ENCODE peak calls at places on chromosomes 12 and 14, in nine cellular contexts. One of them, this sample, is unnamed.
A peak's percentile ranks its signal among the peaks of the same experiment; 100 is the strongest.

GRCh38 chr14:50961606-50962259 is 17.4 kb upstream of the PYGL start:
- DNase-seq in thyroid gland: no peak
- DNase-seq in fibroblast of lung: peak; percentile 95
- DNase-seq in dorsolateral prefrontal cortex: no peak
- DNase-seq in PC-9: peak; percentile 46
- DNase-seq in lung: peak; percentile 26
- DNase-seq in IMR-90: peak; percentile 97
- DNase-seq in coronary artery: no peak
- DNase-seq in aorta: no peak
- DNase-seq in this sample: no peak

GRCh38 chr14:21279783-21280182 is at the start of gene RPGRIP1:
- DNase-seq in thyroid gland: no peak
- DNase-seq in fibroblast of lung: no peak
- DNase-seq in dorsolateral prefrontal cortex: no peak
- DNase-seq in PC-9: no peak
- DNase-seq in lung: no peak
- DNase-seq in IMR-90: no peak
- DNase-seq in coronary artery: no peak
- DNase-seq in aorta: no peak
- DNase-seq in this sample: no peak

GRCh38 chr14:33210304-33210703 is 271.6 kb downstream of the NPAS3 start:
- DNase-seq in thyroid gland: no peak
- DNase-seq in fibroblast of lung: peak; percentile 42
- DNase-seq in dorsolateral prefrontal cortex: no peak
- DNase-seq in PC-9: peak; percentile 2
- DNase-seq in lung: no peak
- DNase-seq in IMR-90: peak; percentile 1
- DNase-seq in coronary artery: no peak
- DNase-seq in aorta: no peak
- DNase-seq in this sample: no peak

GRCh38 chr14:27929823-27930347 is 836.7 kb upstream of the FOXG1 start:
- DNase-seq in thyroid gland: no peak
- DNase-seq in fibroblast of lung: no peak
- DNase-seq in dorsolateral prefrontal cortex: no peak
- DNase-seq in PC-9: no peak
- DNase-seq in lung: no peak
- DNase-seq in IMR-90: no peak
- DNase-seq in coronary artery: no peak
- DNase-seq in aorta: no peak
- DNase-seq in this sample: no peak

GRCh38 chr12:110581951-110582285 is 1.2 kb downstream of the PPTC7 start:
- DNase-seq in thyroid gland: no peak
- DNase-seq in fibroblast of lung: peak; percentile 7
- DNase-seq in dorsolateral prefrontal cortex: no peak
- DNase-seq in PC-9: no peak
- DNase-seq in lung: no peak
- DNase-seq in IMR-90: no peak
- DNase-seq in coronary artery: no peak
- DNase-seq in aorta: no peak
- DNase-seq in this sample: no peak

GRCh38 chr12:109762071-109762672 is 48.5 kb downstream of the FAM222A start:
- DNase-seq in thyroid gland: no peak
- DNase-seq in fibroblast of lung: no peak
- DNase-seq in dorsolateral prefrontal cortex: peak; percentile 22
- DNase-seq in PC-9: no peak
- DNase-seq in lung: no peak
- DNase-seq in IMR-90: no peak
- DNase-seq in coronary artery: peak; percentile 31
- DNase-seq in aorta: peak; percentile 20
- DNase-seq in this sample: no peak

GRCh38 chr14:26021759-26022158 is 576.1 kb downstream of the NOVA1 start:
- DNase-seq in thyroid gland: no peak
- DNase-seq in fibroblast of lung: no peak
- DNase-seq in dorsolateral prefrontal cortex: no peak
- DNase-seq in PC-9: no peak
- DNase-seq in lung: no peak
- DNase-seq in IMR-90: no peak
- DNase-seq in coronary artery: no peak
- DNase-seq in aorta: no peak
- DNase-seq in this sample: no peak

GRCh38 chr12:115988629-115989563 is 288.6 kb downstream of the MED13L start:
- DNase-seq in thyroid gland: no peak
- DNase-seq in fibroblast of lung: no peak
- DNase-seq in dorsolateral prefrontal cortex: no peak
- DNase-seq in PC-9: no peak
- DNase-seq in lung: no peak
- DNase-seq in IMR-90: peak; percentile 33
- DNase-seq in coronary artery: no peak
- DNase-seq in aorta: no peak
- DNase-seq in this sample: no peak

GRCh38 chr14:77031680-77032482 is 3.4 kb upstream of the IRF2BPL start:
- DNase-seq in thyroid gland: peak; percentile 39
- DNase-seq in fibroblast of lung: peak; percentile 85
- DNase-seq in dorsolateral prefrontal cortex: no peak
- DNase-seq in PC-9: no peak
- DNase-seq in lung: no peak
- DNase-seq in IMR-90: peak; percentile 93
- DNase-seq in coronary artery: no peak
- DNase-seq in aorta: no peak
- DNase-seq in this sample: no peak

GRCh38 chr12:112148031-112148513 is 22.7 kb downstream of the TRAFD1 start:
- DNase-seq in thyroid gland: no peak
- DNase-seq in fibroblast of lung: peak; percentile 79
- DNase-seq in dorsolateral prefrontal cortex: no peak
- DNase-seq in PC-9: peak; percentile 67
- DNase-seq in lung: no peak
- DNase-seq in IMR-90: peak; percentile 79
- DNase-seq in coronary artery: no peak
- DNase-seq in aorta: no peak
- DNase-seq in this sample: no peak

GRCh38 chr12:1616233-1617066 is 12.6 kb upstream of the WNT5B start:
- DNase-seq in thyroid gland: no peak
- DNase-seq in fibroblast of lung: no peak
- DNase-seq in dorsolateral prefrontal cortex: no peak
- DNase-seq in PC-9: no peak
- DNase-seq in lung: no peak
- DNase-seq in IMR-90: no peak
- DNase-seq in coronary artery: no peak
- DNase-seq in aorta: no peak
- DNase-seq in this sample: no peak

GRCh38 chr14:37597538-37598084 is 2.2 kb downstream of the TTC6 start:
- DNase-seq in thyroid gland: no peak
- DNase-seq in fibroblast of lung: no peak
- DNase-seq in dorsolateral prefrontal cortex: no peak
- DNase-seq in PC-9: peak; percentile 59
- DNase-seq in lung: no peak
- DNase-seq in IMR-90: no peak
- DNase-seq in coronary artery: no peak
- DNase-seq in aorta: no peak
- DNase-seq in this sample: no peak

GRCh38 chr14:101202627-101203404 is 299.3 kb upstream of the RTL1 start:
- DNase-seq in thyroid gland: no peak
- DNase-seq in fibroblast of lung: no peak
- DNase-seq in dorsolateral prefrontal cortex: no peak
- DNase-seq in PC-9: no peak
- DNase-seq in lung: no peak
- DNase-seq in IMR-90: no peak
- DNase-seq in coronary artery: peak; percentile 60
- DNase-seq in aorta: no peak
- DNase-seq in this sample: no peak

GRCh38 chr12:19695244-19696098 is 256.2 kb downstream of the AEBP2 start:
- DNase-seq in thyroid gland: no peak
- DNase-seq in fibroblast of lung: peak; percentile 74
- DNase-seq in dorsolateral prefrontal cortex: no peak
- DNase-seq in PC-9: no peak
- DNase-seq in lung: no peak
- DNase-seq in IMR-90: peak; percentile 16
- DNase-seq in coronary artery: no peak
- DNase-seq in aorta: no peak
- DNase-seq in this sample: no peak

GRCh38 chr12:41189395-41190251 is 1.5 kb downstream of the PDZRN4 start:
- DNase-seq in thyroid gland: no peak
- DNase-seq in fibroblast of lung: no peak
- DNase-seq in dorsolateral prefrontal cortex: no peak
- DNase-seq in PC-9: no peak
- DNase-seq in lung: no peak
- DNase-seq in IMR-90: no peak
- DNase-seq in coronary artery: no peak
- DNase-seq in aorta: no peak
- DNase-seq in this sample: no peak

GRCh38 chr12:106764738-106765137 is 9.7 kb upstream of the RIC8B start:
- DNase-seq in thyroid gland: peak; percentile 73
- DNase-seq in fibroblast of lung: no peak
- DNase-seq in dorsolateral prefrontal cortex: no peak
- DNase-seq in PC-9: no peak
- DNase-seq in lung: no peak
- DNase-seq in IMR-90: no peak
- DNase-seq in coronary artery: no peak
- DNase-seq in aorta: peak; percentile 54
- DNase-seq in this sample: peak; percentile 13

GRCh38 chr14:73251516-73252215 is 14.4 kb downstream of the PAPLN start:
- DNase-seq in thyroid gland: no peak
- DNase-seq in fibroblast of lung: no peak
- DNase-seq in dorsolateral prefrontal cortex: no peak
- DNase-seq in PC-9: no peak
- DNase-seq in lung: no peak
- DNase-seq in IMR-90: no peak
- DNase-seq in coronary artery: no peak
- DNase-seq in aorta: peak; percentile 37
- DNase-seq in this sample: no peak

GRCh38 chr12:113403435-113404415 is at the start of gene SDS:
- DNase-seq in thyroid gland: peak; percentile 81
- DNase-seq in fibroblast of lung: peak; percentile 66
- DNase-seq in dorsolateral prefrontal cortex: peak; percentile 42
- DNase-seq in PC-9: no peak
- DNase-seq in lung: peak; percentile 43
- DNase-seq in IMR-90: peak; percentile 24
- DNase-seq in coronary artery: no peak
- DNase-seq in aorta: peak; percentile 80
- DNase-seq in this sample: peak; percentile 27

GRCh38 chr14:91288876-91289275 is 44.4 kb upstream of the GPR68 start:
- DNase-seq in thyroid gland: no peak
- DNase-seq in fibroblast of lung: no peak
- DNase-seq in dorsolateral prefrontal cortex: no peak
- DNase-seq in PC-9: no peak
- DNase-seq in lung: no peak
- DNase-seq in IMR-90: no peak
- DNase-seq in coronary artery: no peak
- DNase-seq in aorta: no peak
- DNase-seq in this sample: no peak

GRCh38 chr14:91286530-91286937 is 42.0 kb upstream of the GPR68 start:
- DNase-seq in thyroid gland: peak; percentile 75
- DNase-seq in fibroblast of lung: peak; percentile 43
- DNase-seq in dorsolateral prefrontal cortex: peak; percentile 84
- DNase-seq in PC-9: peak; percentile 26
- DNase-seq in lung: peak; percentile 80
- DNase-seq in IMR-90: peak; percentile 62
- DNase-seq in coronary artery: no peak
- DNase-seq in aorta: peak; percentile 78
- DNase-seq in this sample: peak; percentile 43

GRCh38 chr14:91290986-91291385 is 46.5 kb upstream of the GPR68 start:
- DNase-seq in thyroid gland: peak; percentile 61
- DNase-seq in fibroblast of lung: no peak
- DNase-seq in dorsolateral prefrontal cortex: no peak
- DNase-seq in PC-9: no peak
- DNase-seq in lung: no peak
- DNase-seq in IMR-90: no peak
- DNase-seq in coronary artery: no peak
- DNase-seq in aorta: no peak
- DNase-seq in this sample: no peak

GRCh38 chr14:91291786-91292405 is 47.4 kb upstream of the GPR68 start:
- DNase-seq in thyroid gland: no peak
- DNase-seq in fibroblast of lung: no peak
- DNase-seq in dorsolateral prefrontal cortex: no peak
- DNase-seq in PC-9: no peak
- DNase-seq in lung: no peak
- DNase-seq in IMR-90: no peak
- DNase-seq in coronary artery: no peak
- DNase-seq in aorta: no peak
- DNase-seq in this sample: no peak

GRCh38 chr14:91289464-91289863 is 45.0 kb upstream of the GPR68 start:
- DNase-seq in thyroid gland: no peak
- DNase-seq in fibroblast of lung: no peak
- DNase-seq in dorsolateral prefrontal cortex: no peak
- DNase-seq in PC-9: no peak
- DNase-seq in lung: no peak
- DNase-seq in IMR-90: no peak
- DNase-seq in coronary artery: no peak
- DNase-seq in aorta: no peak
- DNase-seq in this sample: no peak
- H3K27ac ChIP-seq in thyroid gland: no peak overlapping the region
- H3K27ac ChIP-seq in fibroblast of lung: no peak overlapping the region
- H3K27ac ChIP-seq in dorsolateral prefrontal cortex: no peak overlapping the region
- H3K27ac ChIP-seq in PC-9: no peak overlapping the region
- H3K27ac ChIP-seq in lung: no peak overlapping the region
- H3K27ac ChIP-seq in IMR-90: no peak overlapping the region
- H3K27ac ChIP-seq in coronary artery: no peak overlapping the region
- H3K27ac ChIP-seq in aorta: no peak overlapping the region
- H3K27ac ChIP-seq in this sample: no peak overlapping the region

DNA sequence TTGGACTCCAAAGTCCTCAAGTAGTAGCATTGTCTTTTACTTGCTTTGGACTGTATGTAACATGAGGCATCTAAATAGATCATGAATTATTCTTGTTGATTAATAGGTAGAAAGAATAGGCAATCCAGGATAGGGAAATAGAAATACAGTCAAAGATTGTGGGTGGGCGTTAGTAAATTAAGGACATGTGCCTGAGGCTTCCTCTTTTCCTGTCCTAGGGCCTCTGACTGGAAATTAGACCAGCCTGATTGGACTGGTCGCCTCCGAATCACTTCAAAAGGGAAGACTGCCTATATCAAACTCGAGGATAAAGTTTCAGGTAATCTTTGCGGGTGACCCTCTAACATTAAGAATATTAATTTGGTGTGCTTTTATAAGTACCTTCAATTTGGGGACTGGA is 7.6 kb downstream of the NECAP1 start:
- DNase-seq in thyroid gland: no peak
- DNase-seq in fibroblast of lung: no peak
- DNase-seq in dorsolateral prefrontal cortex: no peak
- DNase-seq in PC-9: no peak
- DNase-seq in lung: no peak
- DNase-seq in IMR-90: no peak
- DNase-seq in coronary artery: no peak
- DNase-seq in aorta: no peak
- DNase-seq in this sample: no peak
- H3K27ac ChIP-seq in thyroid gland: no peak overlapping the region
- H3K27ac ChIP-seq in fibroblast of lung: no peak overlapping the region
- H3K27ac ChIP-seq in dorsolateral prefrontal cortex: no peak overlapping the region
- H3K27ac ChIP-seq in PC-9: no peak overlapping the region
- H3K27ac ChIP-seq in lung: no peak overlapping the region
- H3K27ac ChIP-seq in IMR-90: no peak overlapping the region
- H3K27ac ChIP-seq in coronary artery: no peak overlapping the region
- H3K27ac ChIP-seq in aorta: no peak overlapping the region
- H3K27ac ChIP-seq in this sample: no peak overlapping the region

GRCh38 chr12:127829974-127830543 is 436.9 kb upstream of the TMEM132C start:
- DNase-seq in thyroid gland: no peak
- DNase-seq in fibroblast of lung: peak; percentile 4
- DNase-seq in dorsolateral prefrontal cortex: no peak
- DNase-seq in PC-9: no peak
- DNase-seq in lung: no peak
- DNase-seq in IMR-90: no peak
- DNase-seq in coronary artery: no peak
- DNase-seq in aorta: no peak
- DNase-seq in this sample: no peak
- H3K27ac ChIP-seq in thyroid gland: no peak overlapping the region
- H3K27ac ChIP-seq in fibroblast of lung: no peak overlapping the region
- H3K27ac ChIP-seq in dorsolateral prefrontal cortex: peak overlapping the region; percentile 31
- H3K27ac ChIP-seq in PC-9: no peak overlapping the region
- H3K27ac ChIP-seq in lung: no peak overlapping the region
- H3K27ac ChIP-seq in IMR-90: no peak overlapping the region
- H3K27ac ChIP-seq in coronary artery: no peak overlapping the region
- H3K27ac ChIP-seq in aorta: no peak overlapping the region
- H3K27ac ChIP-seq in this sample: peak overlapping the region; percentile 70

GRCh38 chr12:54160807-54161480 is 27.8 kb downstream of the SMUG1 start:
- DNase-seq in thyroid gland: no peak
- DNase-seq in fibroblast of lung: no peak
- DNase-seq in dorsolateral prefrontal cortex: no peak
- DNase-seq in PC-9: no peak
- DNase-seq in lung: no peak
- DNase-seq in IMR-90: no peak
- DNase-seq in coronary artery: no peak
- DNase-seq in aorta: no peak
- DNase-seq in this sample: no peak
- H3K27ac ChIP-seq in thyroid gland: no peak overlapping the region
- H3K27ac ChIP-seq in fibroblast of lung: no peak overlapping the region
- H3K27ac ChIP-seq in dorsolateral prefrontal cortex: no peak overlapping the region
- H3K27ac ChIP-seq in PC-9: no peak overlapping the region
- H3K27ac ChIP-seq in lung: no peak overlapping the region
- H3K27ac ChIP-seq in IMR-90: no peak overlapping the region
- H3K27ac ChIP-seq in coronary artery: no peak overlapping the region
- H3K27ac ChIP-seq in aorta: no peak overlapping the region
- H3K27ac ChIP-seq in this sample: no peak overlapping the region

This sample was measured in caudate nucleus.